ENCODE peak calls at places on chromosomes 1 and 21, in eight cellular contexts. S is heart right ventricle, D is left ventricle myocardium inferior, M is ovary, P is neural progenitor cell, T is fibroblast of lung, Z is pancreas, V is PC-3. Q is an unnamed sample.

GRCh38 chr1:6612641-6613360 is 730 bp upstream of the PHF13 start:
- DNase-seq in P (peak; percentile 65), T (peak; percentile 31), D (peak; percentile 36), Z (peak; percentile 53), M (no peak), S (peak; percentile 56), V (peak; percentile 94), Q (peak; percentile 59)

GRCh38 chr1:67558449-67559193 is 126.4 kb upstream of the GADD45A start:
- DNase-seq in V (no peak), M (no peak), S (no peak), P (no peak), D (no peak), Z (no peak), T (no peak), Q (no peak)

GRCh38 chr21:39660191-39660590 is 47.5 kb downstream of the B3GALT5 start:
- DNase-seq in Z (peak; percentile 52), M (no peak), S (peak; percentile 54), P (no peak), V (peak; percentile 25), D (peak; percentile 35), T (peak; percentile 75), Q (no peak)

GRCh38 chr1:204520834-204521709 is 4.9 kb downstream of the MDM4 start:
- DNase-seq in S (no peak), P (no peak), D (no peak), M (no peak), V (no peak), T (peak; percentile 49), Z (no peak), Q (peak; percentile 68)

GRCh38 chr1:91700332-91700731 is 185.6 kb downstream of the TGFBR3 start:
- DNase-seq in S (no peak), T (peak; percentile 41), D (no peak), P (no peak), Z (no peak), M (no peak), V (no peak), Q (peak; percentile 19)

GRCh38 chr21:27586986-27587385 is 620.1 kb upstream of the ADAMTS5 start:
- DNase-seq in V (no peak), D (no peak), Z (no peak), S (no peak), T (no peak), P (no peak), M (no peak), Q (no peak)

GRCh38 chr21:39788383-39788782 is 43.4 kb downstream of the IGSF5 start:
- DNase-seq in T (peak; percentile 26), M (peak; percentile 62), S (peak; percentile 82), Z (peak; percentile 70), P (peak; percentile 91), V (peak; percentile 89), D (peak; percentile 72), Q (peak; percentile 67)

GRCh38 chr1:53340660-53341520 is 13.0 kb upstream of the LRP8 start:
- DNase-seq in V (no peak), P (no peak), T (no peak), M (no peak), Z (no peak), S (no peak), D (no peak), Q (no peak)

GRCh38 chr1:219074084-219074728 is 99.5 kb upstream of the LYPLAL1 start:
- DNase-seq in Z (no peak), T (no peak), S (no peak), D (no peak), P (no peak), M (no peak), V (no peak), Q (no peak)

GRCh38 chr1:232029297-232029696 is 402.7 kb downstream of the DISC1 start:
- DNase-seq in D (no peak), M (no peak), S (peak; percentile 8), T (no peak), Z (no peak), V (no peak), P (peak; percentile 12), Q (no peak)

GRCh38 chr1:96918406-96918805 is 196.8 kb downstream of the PTBP2 start:
- DNase-seq in T (peak; percentile 77), P (no peak), M (no peak), S (no peak), D (no peak), Z (no peak), V (no peak), Q (no peak)

GRCh38 chr21:34126269-34126668 is 52.9 kb downstream of the MRPS6 start:
- DNase-seq in T (peak; percentile 16), V (no peak), Z (no peak), M (no peak), D (no peak), P (peak; percentile 50), S (no peak), Q (peak; percentile 68)

GRCh38 chr1:8133190-8133589 is 107.1 kb upstream of the ERRFI1 start:
- DNase-seq in D (no peak), S (no peak), M (no peak), V (no peak), P (no peak), T (no peak), Z (no peak), Q (no peak)
- H3K27ac ChIP-seq in D (peak overlapping the region; percentile 81), S (peak overlapping the region; percentile 52), M (peak overlapping the region; percentile 14), V (peak overlapping the region; percentile 53), P (no peak overlapping the region), T (peak overlapping the region; percentile 38), Z (no peak overlapping the region), Q (no peak overlapping the region)

GRCh38 chr1:109910123-109910962 is at the start of gene CSF1:
- DNase-seq in Z (peak; percentile 65), M (peak; percentile 91), T (peak; percentile 94), P (peak; percentile 81), D (peak; percentile 83), S (peak; percentile 88), V (peak; percentile 48), Q (no peak)
- H3K4me1 ChIP-seq in Z (no peaks in the 10 kb centered on the region), M (peaks cover 11% of the 10 kb centered on the region), T (peaks cover 14% of the 10 kb centered on the region), P (peaks cover 29% of the 10 kb centered on the region), D (peaks cover 81% of the 10 kb centered on the region), S (peaks cover 54% of the 10 kb centered on the region), V (peaks cover 12% of the 10 kb centered on the region), Q (peaks cover 6% of the 10 kb centered on the region)

DNA sequence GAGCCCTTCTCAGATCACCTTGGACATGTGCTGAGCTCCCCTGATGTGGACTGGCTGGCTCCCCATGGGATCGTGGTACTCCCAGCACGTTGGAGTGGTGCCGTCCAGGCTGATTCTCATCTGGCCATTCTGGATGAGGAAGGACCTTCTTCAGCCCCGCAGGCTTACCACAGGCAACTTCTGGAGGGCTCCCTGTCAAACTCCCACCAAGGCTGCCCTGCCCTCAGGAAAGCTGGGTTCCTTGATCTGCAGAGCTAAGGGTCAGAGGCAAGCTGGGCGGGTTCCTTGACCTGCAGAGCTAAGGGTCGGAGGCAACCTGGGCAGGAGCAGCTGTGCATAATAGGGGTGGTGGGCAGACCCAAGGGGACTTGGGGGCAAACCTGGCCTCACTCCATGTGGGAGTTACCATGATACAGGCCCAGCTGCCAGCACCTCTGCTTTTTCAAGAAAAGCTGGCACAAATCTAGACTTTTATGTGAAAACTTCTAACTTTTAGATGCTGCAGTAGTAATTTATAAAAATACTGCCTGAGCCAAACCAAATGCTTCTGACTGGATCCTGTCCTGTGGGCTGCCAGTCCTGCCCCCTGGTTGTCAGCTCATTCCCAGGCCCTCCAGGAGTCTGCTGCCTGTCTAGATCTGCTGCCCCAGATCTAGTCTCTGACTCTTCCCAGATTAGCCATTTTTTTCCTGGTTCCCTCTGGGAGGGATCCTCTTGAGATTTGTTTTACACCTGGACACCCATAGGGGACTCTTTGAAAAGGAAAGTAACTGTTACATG is 5.6 kb upstream of the THEM5 start:
- DNase-seq in S (no peak), V (no peak), P (no peak), Z (no peak), D (no peak), M (no peak), T (no peak), Q (no peak)
- H3K27me3 ChIP-seq in S (no peaks in the 10 kb centered on the region), V (no peaks in the 10 kb centered on the region), P (peaks cover 16% of the 10 kb centered on the region), Z (no peaks in the 10 kb centered on the region), D (no peaks in the 10 kb centered on the region), M (no peaks in the 10 kb centered on the region), T (peaks cover 5% of the 10 kb centered on the region), Q (no peaks in the 10 kb centered on the region)

DNA sequence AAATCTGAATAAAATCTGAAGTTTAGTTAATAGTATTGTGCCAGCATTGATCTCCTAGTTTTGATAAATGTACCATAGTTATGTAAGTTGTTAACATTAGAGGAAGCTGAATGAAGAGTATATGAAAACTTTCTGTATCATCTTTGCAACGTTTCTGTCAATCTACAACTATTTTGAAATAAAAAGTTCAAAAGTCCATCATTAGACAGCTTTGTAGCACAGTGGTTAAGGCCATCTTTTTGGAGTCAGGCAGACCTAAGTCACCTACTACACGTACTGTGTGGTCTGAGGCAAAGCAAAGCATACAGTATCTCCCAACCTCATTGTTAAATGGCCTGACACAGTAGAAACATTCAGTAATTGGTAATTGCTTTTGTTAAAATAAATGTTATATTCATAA is 47.9 kb upstream of the ATP1A1 start:
- DNase-seq in D (no peak), V (no peak), M (no peak), Z (no peak), P (no peak), T (no peak), S (no peak), Q (no peak)
- H3K27ac ChIP-seq in D (no peak overlapping the region), V (no peak overlapping the region), M (no peak overlapping the region), Z (peak overlapping the region; percentile 62), P (no peak overlapping the region), T (no peak overlapping the region), S (no peak overlapping the region), Q (no peak overlapping the region)

GRCh38 chr1:155083865-155084721 is 5.5 kb downstream of the EFNA3 start:
- DNase-seq in T (peak; percentile 48), P (no peak), Z (peak; percentile 39), V (peak; percentile 71), D (no peak), S (peak; percentile 54), M (peak; percentile 59), Q (peak; percentile 51)
- H3K4me1 ChIP-seq in T (peaks cover 9% of the 10 kb centered on the region), P (peaks cover 20% of the 10 kb centered on the region), Z (peaks cover 38% of the 10 kb centered on the region), V (peaks cover 69% of the 10 kb centered on the region), D (peaks cover 74% of the 10 kb centered on the region), S (peaks cover 54% of the 10 kb centered on the region), M (peaks cover 19% of the 10 kb centered on the region), Q (peaks cover 6% of the 10 kb centered on the region)